ENCODE peak calls at places on chromosome 6, in six cellular contexts. W is GM23248; Y is SJCRH30; Z is Peyer's patch; G is A172; J is CD8-positive, alpha-beta memory T cell. S is an unnamed sample.

GRCh38 chr6:149508485-149508884 is 23.7 kb upstream of the ZC3H12D start:
- DNase-seq in W (no peak), Y (no peak), Z (no peak), G (no peak), J (no peak), S (no peak)

GRCh38 chr6:157539421-157539822 is 158.4 kb downstream of the ZDHHC14 start:
- DNase-seq in W (no peak), Y (no peak), Z (no peak), G (no peak), J (no peak), S (no peak)

GRCh38 chr6:155832596-155832995 is 377.0 kb upstream of the NOX3 start:
- DNase-seq in W (no peak), Y (no peak), Z (no peak), G (peak), J (no peak), S (peak)

GRCh38 chr6:33061987-33062386 is 11.5 kb downstream of the HLA-DPA1 start:
- DNase-seq in W (no peak), Y (peak), Z (no peak), G (peak), J (no peak), S (peak)

GRCh38 chr6:170162771-170163404 is 128.0 kb downstream of the DLL1 start:
- DNase-seq in W (no peak), Y (no peak), Z (no peak), G (no peak), J (no peak), S (no peak)

GRCh38 chr6:43278524-43279078 is 19.5 kb upstream of the SLC22A7 start:
- DNase-seq in W (peak), Y (no peak), Z (peak), G (peak), J (no peak), S (no peak)

GRCh38 chr6:18207949-18208348 is 52.7 kb downstream of the KDM1B start:
- DNase-seq in W (no peak), Y (no peak), Z (no peak), G (no peak), J (no peak), S (no peak)

GRCh38 chr6:37056439-37057127 is 51.1 kb downstream of the FGD2 start:
- DNase-seq in W (peak), Y (no peak), Z (no peak), G (peak), J (no peak), S (no peak)

GRCh38 chr6:162363757-162364156 is 363.8 kb downstream of the PRKN start:
- DNase-seq in W (peak), Y (no peak), Z (no peak), G (no peak), J (no peak), S (no peak)

GRCh38 chr6:39907871-39908575 is 26.2 kb downstream of the MOCS1 start:
- DNase-seq in W (no peak), Y (no peak), Z (no peak), G (no peak), J (no peak), S (no peak)

GRCh38 chr6:1904494-1904854 is 294.8 kb downstream of the FOXC1 start:
- DNase-seq in W (no peak), Y (no peak), Z (no peak), G (no peak), J (no peak), S (no peak)

GRCh38 chr6:38187285-38187684 is 367.8 kb downstream of the ZFAND3 start:
- DNase-seq in W (no peak), Y (no peak), Z (no peak), G (no peak), J (no peak), S (no peak)

GRCh38 chr6:149830731-149831379 is 33.3 kb downstream of the LRP11 start:
- DNase-seq in W (peak), Y (peak), Z (no peak), G (no peak), J (no peak), S (no peak)

GRCh38 chr6:150269857-150270223 is 99.0 kb upstream of the IYD start:
- DNase-seq in W (peak), Y (no peak), Z (no peak), G (peak), J (no peak), S (peak)

GRCh38 chr6:149897855-149898744 is at the start of gene RAET1E:
- DNase-seq in W (no peak), Y (no peak), Z (no peak), G (no peak), J (no peak), S (no peak)

GRCh38 chr6:72967329-72967728 is 258.0 kb downstream of the KHDC1L start:
- DNase-seq in W (no peak), Y (no peak), Z (no peak), G (no peak), J (no peak), S (no peak)

GRCh38 chr6:15351631-15352030 is 105.8 kb downstream of the JARID2 start:
- DNase-seq in W (peak), Y (no peak), Z (no peak), G (peak), J (no peak), S (no peak)

GRCh38 chr6:143901885-143902708 is 37.8 kb downstream of the ZC2HC1B start:
- DNase-seq in W (peak), Y (no peak), Z (no peak), G (no peak), J (no peak), S (no peak)

GRCh38 chr6:38775870-38776269 is 60.8 kb downstream of the DNAH8 start:
- DNase-seq in W (no peak), Y (no peak), Z (no peak), G (no peak), J (no peak), S (no peak)

GRCh38 chr6:34806738-34807453 is 15.0 kb downstream of the BLTP3A start:
- DNase-seq in W (peak), Y (no peak), Z (no peak), G (no peak), J (no peak), S (no peak)

GRCh38 chr6:7727951-7728854 is 2.3 kb downstream of the BMP6 start:
- DNase-seq in W (peak), Y (peak), Z (no peak), G (no peak), J (no peak), S (no peak)

GRCh38 chr6:135535989-135536414 is 38.5 kb upstream of the AHI1 start:
- DNase-seq in W (peak), Y (peak), Z (no peak), G (peak), J (no peak), S (peak)

GRCh38 chr6:35432291-35432690 is 19.8 kb upstream of the FANCE start:
- DNase-seq in W (no peak), Y (no peak), Z (peak), G (no peak), J (no peak), S (no peak)

GRCh38 chr6:52138284-52138683 is 47.9 kb upstream of the IL17A start:
- DNase-seq in W (no peak), Y (no peak), Z (no peak), G (no peak), J (no peak), S (no peak)

GRCh38 chr6:10429638-10430427 is 15.0 kb upstream of the TFAP2A start:
- DNase-seq in W (peak), Y (peak), Z (no peak), G (peak), J (no peak), S (peak)

GRCh38 chr6:22647671-22648070 is 78.3 kb downstream of the HDGFL1 start:
- DNase-seq in W (no peak), Y (no peak), Z (no peak), G (no peak), J (no peak), S (no peak)

GRCh38 chr6:94735270-94735669 is 842.1 kb upstream of the MANEA start:
- DNase-seq in W (no peak), Y (no peak), Z (no peak), G (no peak), J (no peak), S (no peak)

GRCh38 chr6:54775586-54775985 is 71.0 kb upstream of the FAM83B start:
- DNase-seq in W (peak), Y (no peak), Z (no peak), G (no peak), J (no peak), S (no peak)

GRCh38 chr6:170371588-170371987 is 65.0 kb downstream of the FAM120B start:
- DNase-seq in W (no peak), Y (no peak), Z (no peak), G (no peak), J (no peak), S (no peak)

GRCh38 chr6:57252975-57253374 is 30.9 kb upstream of the RAB23 start:
- DNase-seq in W (peak), Y (no peak), Z (no peak), G (no peak), J (no peak), S (no peak)

S was measured in RKO.